ENCODE peak calls at places on chromosomes 6 and 20, in seven cellular contexts. One of them, this sample, is unnamed.

GRCh38 chr20:23585449-23585807 is 17.1 kb upstream of the CST9L start:
- DNase-seq in mesendoderm: no peak
- DNase-seq in neuronal stem cell: no peak
- DNase-seq in IMR-90: no peak
- DNase-seq in H1: peak; percentile 34
- DNase-seq in mesenchymal stem cell: no peak
- DNase-seq in H9: no peak
- DNase-seq in this sample: no peak

GRCh38 chr20:46814366-46815232 is 80.0 kb upstream of the EYA2 start:
- DNase-seq in mesendoderm: peak; percentile 93
- DNase-seq in neuronal stem cell: peak; percentile 82
- DNase-seq in IMR-90: peak; percentile 87
- DNase-seq in H1: no peak
- DNase-seq in H9: peak; percentile 63
- DNase-seq in mesenchymal stem cell: peak; percentile 45
- DNase-seq in this sample: peak; percentile 92

GRCh38 chr6:73866305-73866704 is 170.3 kb downstream of the CD109 start:
- DNase-seq in mesenchymal stem cell: no peak
- DNase-seq in neuronal stem cell: no peak
- DNase-seq in H1: no peak
- DNase-seq in H9: no peak
- DNase-seq in IMR-90: no peak
- DNase-seq in mesendoderm: no peak
- DNase-seq in this sample: no peak

GRCh38 chr20:45425561-45425960 is 9.6 kb downstream of the PIGT start:
- DNase-seq in mesenchymal stem cell: no peak
- DNase-seq in neuronal stem cell: no peak
- DNase-seq in mesendoderm: no peak
- DNase-seq in H9: no peak
- DNase-seq in H1: no peak
- DNase-seq in IMR-90: no peak
- DNase-seq in this sample: no peak

GRCh38 chr20:64169089-64169560 is 4.9 kb downstream of the MYT1 start:
- DNase-seq in IMR-90: no peak
- DNase-seq in H1: no peak
- DNase-seq in neuronal stem cell: no peak
- DNase-seq in mesenchymal stem cell: no peak
- DNase-seq in mesendoderm: no peak
- DNase-seq in H9: no peak
- DNase-seq in this sample: no peak

GRCh38 chr6:84271086-84271716 is 43.8 kb upstream of the CEP162 start:
- DNase-seq in mesenchymal stem cell: no peak
- DNase-seq in IMR-90: no peak
- DNase-seq in mesendoderm: no peak
- DNase-seq in neuronal stem cell: no peak
- DNase-seq in H9: no peak
- DNase-seq in H1: no peak
- DNase-seq in this sample: no peak

GRCh38 chr6:35300848-35301247 is 3.2 kb downstream of the DEF6 start:
- DNase-seq in H9: no peak
- DNase-seq in mesendoderm: no peak
- DNase-seq in IMR-90: no peak
- DNase-seq in H1: no peak
- DNase-seq in neuronal stem cell: no peak
- DNase-seq in mesenchymal stem cell: no peak
- DNase-seq in this sample: no peak

GRCh38 chr20:22586645-22587310 is 2.4 kb upstream of the FOXA2 start:
- DNase-seq in mesendoderm: peak; percentile 75
- DNase-seq in neuronal stem cell: no peak
- DNase-seq in H9: peak; percentile 77
- DNase-seq in IMR-90: no peak
- DNase-seq in H1: peak; percentile 90
- DNase-seq in mesenchymal stem cell: no peak
- DNase-seq in this sample: peak; percentile 17

GRCh38 chr6:35327349-35328027 is 14.9 kb upstream of the PPARD start:
- DNase-seq in mesendoderm: peak; percentile 76
- DNase-seq in H1: peak; percentile 79
- DNase-seq in neuronal stem cell: no peak
- DNase-seq in IMR-90: peak; percentile 55
- DNase-seq in mesenchymal stem cell: peak; percentile 62
- DNase-seq in H9: peak; percentile 79
- DNase-seq in this sample: peak; percentile 65

GRCh38 chr6:138485005-138485545 is 14.2 kb downstream of the NHSL1 start:
- DNase-seq in H1: no peak
- DNase-seq in mesendoderm: peak; percentile 38
- DNase-seq in neuronal stem cell: peak; percentile 39
- DNase-seq in H9: no peak
- DNase-seq in mesenchymal stem cell: no peak
- DNase-seq in IMR-90: peak; percentile 8
- DNase-seq in this sample: no peak

GRCh38 chr20:50484271-50484976 is 25.8 kb upstream of the PTPN1 start:
- DNase-seq in mesenchymal stem cell: no peak
- DNase-seq in mesendoderm: no peak
- DNase-seq in H1: no peak
- DNase-seq in IMR-90: no peak
- DNase-seq in H9: no peak
- DNase-seq in neuronal stem cell: no peak
- DNase-seq in this sample: no peak

GRCh38 chr6:117237561-117237960 is 27.8 kb upstream of the VGLL2 start:
- DNase-seq in H1: no peak
- DNase-seq in mesendoderm: no peak
- DNase-seq in IMR-90: no peak
- DNase-seq in H9: no peak
- DNase-seq in mesenchymal stem cell: no peak
- DNase-seq in neuronal stem cell: no peak
- DNase-seq in this sample: peak; percentile 85

GRCh38 chr6:341914-342831 is 49.4 kb upstream of the IRF4 start:
- DNase-seq in mesendoderm: no peak
- DNase-seq in mesenchymal stem cell: no peak
- DNase-seq in H9: no peak
- DNase-seq in H1: no peak
- DNase-seq in neuronal stem cell: no peak
- DNase-seq in IMR-90: no peak
- DNase-seq in this sample: no peak

GRCh38 chr6:7166410-7167293 is 58.9 kb downstream of the RREB1 start:
- DNase-seq in IMR-90: peak; percentile 87
- DNase-seq in neuronal stem cell: no peak
- DNase-seq in H1: no peak
- DNase-seq in H9: no peak
- DNase-seq in mesenchymal stem cell: peak; percentile 85
- DNase-seq in mesendoderm: no peak
- DNase-seq in this sample: peak; percentile 84

GRCh38 chr20:40276291-40276690 is 412.7 kb downstream of the MAFB start:
- DNase-seq in IMR-90: no peak
- DNase-seq in neuronal stem cell: no peak
- DNase-seq in H1: no peak
- DNase-seq in H9: peak; percentile 67
- DNase-seq in mesenchymal stem cell: no peak
- DNase-seq in mesendoderm: no peak
- DNase-seq in this sample: no peak

GRCh38 chr6:25298508-25298834 is 19.3 kb downstream of the CARMIL1 start:
- DNase-seq in neuronal stem cell: no peak
- DNase-seq in H1: no peak
- DNase-seq in mesenchymal stem cell: no peak
- DNase-seq in mesendoderm: no peak
- DNase-seq in IMR-90: no peak
- DNase-seq in H9: no peak
- DNase-seq in this sample: no peak

GRCh38 chr6:484086-484728 is 92.7 kb downstream of the IRF4 start:
- DNase-seq in IMR-90: peak; percentile 16
- DNase-seq in H9: no peak
- DNase-seq in mesenchymal stem cell: no peak
- DNase-seq in mesendoderm: no peak
- DNase-seq in H1: no peak
- DNase-seq in neuronal stem cell: no peak
- DNase-seq in this sample: peak; percentile 35

GRCh38 chr6:113690255-113690956 is 166.7 kb upstream of the MARCKS start:
- DNase-seq in mesenchymal stem cell: peak; percentile 84
- DNase-seq in H9: no peak
- DNase-seq in H1: no peak
- DNase-seq in mesendoderm: no peak
- DNase-seq in neuronal stem cell: no peak
- DNase-seq in IMR-90: peak; percentile 94
- DNase-seq in this sample: peak; percentile 69

GRCh38 chr6:87561012-87561411 is 28.8 kb downstream of the RARS2 start:
- DNase-seq in neuronal stem cell: no peak
- DNase-seq in mesendoderm: peak; percentile 31
- DNase-seq in mesenchymal stem cell: no peak
- DNase-seq in H9: no peak
- DNase-seq in IMR-90: peak; percentile 20
- DNase-seq in H1: no peak
- DNase-seq in this sample: no peak

GRCh38 chr6:5466459-5466858 is 205.1 kb downstream of the FARS2 start:
- DNase-seq in mesenchymal stem cell: peak; percentile 86
- DNase-seq in mesendoderm: peak; percentile 51
- DNase-seq in H1: no peak
- DNase-seq in H9: no peak
- DNase-seq in neuronal stem cell: no peak
- DNase-seq in IMR-90: peak; percentile 88
- DNase-seq in this sample: no peak

GRCh38 chr20:32037929-32038328 is 14.1 kb upstream of the HCK start:
- DNase-seq in H9: no peak
- DNase-seq in IMR-90: peak; percentile 59
- DNase-seq in H1: no peak
- DNase-seq in mesendoderm: no peak
- DNase-seq in mesenchymal stem cell: peak; percentile 28
- DNase-seq in neuronal stem cell: no peak
- DNase-seq in this sample: no peak

GRCh38 chr6:157050537-157051280 is 272.6 kb downstream of the TMEM242 start:
- DNase-seq in neuronal stem cell: no peak
- DNase-seq in H9: no peak
- DNase-seq in H1: no peak
- DNase-seq in mesenchymal stem cell: no peak
- DNase-seq in mesendoderm: no peak
- DNase-seq in IMR-90: no peak
- DNase-seq in this sample: no peak

GRCh38 chr6:75532521-75532920 is 38.9 kb upstream of the FILIP1 start:
- DNase-seq in H9: no peak
- DNase-seq in H1: no peak
- DNase-seq in mesendoderm: peak; percentile 33
- DNase-seq in IMR-90: peak; percentile 15
- DNase-seq in neuronal stem cell: no peak
- DNase-seq in mesenchymal stem cell: peak; percentile 51
- DNase-seq in this sample: peak; percentile 84

GRCh38 chr6:25497383-25497782 is 154.6 kb upstream of the SCGN start:
- DNase-seq in H9: no peak
- DNase-seq in neuronal stem cell: no peak
- DNase-seq in mesendoderm: no peak
- DNase-seq in H1: no peak
- DNase-seq in mesenchymal stem cell: no peak
- DNase-seq in IMR-90: no peak
- DNase-seq in this sample: no peak

GRCh38 chr6:25842526-25842925 is 10.7 kb upstream of the SLC17A1 start:
- DNase-seq in H1: no peak
- DNase-seq in neuronal stem cell: no peak
- DNase-seq in mesendoderm: no peak
- DNase-seq in H9: no peak
- DNase-seq in IMR-90: no peak
- DNase-seq in mesenchymal stem cell: no peak
- DNase-seq in this sample: no peak

DNA sequence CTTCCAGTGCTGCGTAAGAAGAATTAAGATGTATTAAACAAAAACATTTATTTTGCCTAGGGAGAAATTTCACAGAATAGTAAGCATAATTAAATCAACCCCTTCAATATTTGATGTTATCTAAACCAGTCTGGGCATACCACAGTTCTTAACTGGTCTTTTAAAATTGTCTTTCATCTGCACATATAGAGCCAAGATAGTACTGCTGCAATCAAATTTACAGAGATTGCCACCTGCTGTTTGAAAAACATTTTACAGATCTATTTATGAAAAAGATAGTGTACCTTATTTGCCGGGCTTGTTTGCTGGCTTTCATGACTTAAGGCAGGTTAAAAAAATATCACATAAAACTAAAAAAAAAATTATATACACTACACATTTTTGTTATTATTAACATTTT is 323.2 kb downstream of the ADGRB3 start:
- DNase-seq in H9: no peak
- DNase-seq in mesendoderm: no peak
- DNase-seq in neuronal stem cell: no peak
- DNase-seq in H1: no peak
- DNase-seq in mesenchymal stem cell: no peak
- DNase-seq in IMR-90: no peak
- DNase-seq in this sample: no peak
- H3K18ac ChIP-seq in H9: no peak overlapping the region
- H3K18ac ChIP-seq in mesendoderm: no peak overlapping the region
- H3K18ac ChIP-seq in neuronal stem cell: no peak overlapping the region
- H3K18ac ChIP-seq in H1: no peak overlapping the region
- H3K18ac ChIP-seq in mesenchymal stem cell: no peak overlapping the region
- H3K18ac ChIP-seq in IMR-90: no peak overlapping the region
- H3K18ac ChIP-seq in this sample: no peak overlapping the region

GRCh38 chr6:10307028-10307427 is 107.8 kb downstream of the TFAP2A start:
- DNase-seq in H9: no peak
- DNase-seq in neuronal stem cell: no peak
- DNase-seq in mesendoderm: no peak
- DNase-seq in H1: no peak
- DNase-seq in IMR-90: no peak
- DNase-seq in mesenchymal stem cell: no peak
- DNase-seq in this sample: no peak
- H3K18ac ChIP-seq in H9: no peak overlapping the region
- H3K18ac ChIP-seq in neuronal stem cell: peak overlapping the region; percentile 44
- H3K18ac ChIP-seq in mesendoderm: no peak overlapping the region
- H3K18ac ChIP-seq in H1: peak overlapping the region; percentile 10
- H3K18ac ChIP-seq in IMR-90: no peak overlapping the region
- H3K18ac ChIP-seq in mesenchymal stem cell: no peak overlapping the region
- H3K18ac ChIP-seq in this sample: no peak overlapping the region

GRCh38 chr6:37174196-37174514 is 4.2 kb downstream of the PIM1 start:
- DNase-seq in neuronal stem cell: no peak
- DNase-seq in mesendoderm: no peak
- DNase-seq in mesenchymal stem cell: no peak
- DNase-seq in H1: no peak
- DNase-seq in H9: no peak
- DNase-seq in IMR-90: no peak
- DNase-seq in this sample: no peak
- H3K18ac ChIP-seq in neuronal stem cell: no peak overlapping the region
- H3K18ac ChIP-seq in mesendoderm: no peak overlapping the region
- H3K18ac ChIP-seq in mesenchymal stem cell: no peak overlapping the region
- H3K18ac ChIP-seq in H1: no peak overlapping the region
- H3K18ac ChIP-seq in H9: no peak overlapping the region
- H3K18ac ChIP-seq in IMR-90: no peak overlapping the region
- H3K18ac ChIP-seq in this sample: no peak overlapping the region

DNA sequence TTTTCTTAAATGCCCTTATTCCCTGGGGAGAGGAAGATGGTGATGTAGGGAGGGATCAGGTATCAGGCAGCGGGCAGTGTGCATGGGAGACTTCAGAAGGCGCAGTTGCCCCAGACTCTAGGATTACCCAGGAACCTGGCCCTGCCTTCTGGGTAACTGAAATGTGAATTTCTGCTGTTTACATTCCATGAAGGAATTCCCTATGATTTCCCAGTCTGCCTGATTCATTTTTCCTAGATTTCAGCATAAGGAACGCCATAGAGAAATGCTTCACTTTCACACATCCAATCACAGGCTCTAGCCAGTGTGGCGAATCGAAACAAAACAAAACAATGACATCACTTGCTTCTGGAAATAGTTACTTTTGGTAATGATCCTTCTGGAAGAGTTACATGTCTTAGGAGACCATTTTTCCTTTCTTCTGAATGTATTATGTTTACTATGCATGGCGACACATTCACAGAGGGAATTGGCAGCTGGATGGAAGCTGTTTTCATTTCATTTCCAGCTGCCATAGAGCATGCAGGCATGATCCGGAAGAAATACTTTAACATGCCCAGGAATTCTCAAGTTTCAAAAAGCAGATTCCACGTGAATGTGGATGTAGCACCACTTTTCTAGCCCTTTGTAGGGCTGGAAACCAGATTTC is 33.3 kb downstream of the LRP11 start:
- DNase-seq in mesenchymal stem cell: peak; percentile 39
- DNase-seq in mesendoderm: no peak
- DNase-seq in IMR-90: peak; percentile 85
- DNase-seq in H9: no peak
- DNase-seq in H1: no peak
- DNase-seq in neuronal stem cell: no peak
- DNase-seq in this sample: no peak
- H3K18ac ChIP-seq in mesenchymal stem cell: no peak overlapping the region
- H3K18ac ChIP-seq in mesendoderm: no peak overlapping the region
- H3K18ac ChIP-seq in IMR-90: no peak overlapping the region
- H3K18ac ChIP-seq in H9: no peak overlapping the region
- H3K18ac ChIP-seq in H1: no peak overlapping the region
- H3K18ac ChIP-seq in neuronal stem cell: no peak overlapping the region
- H3K18ac ChIP-seq in this sample: no peak overlapping the region